ENCODE peak calls at places on chromosome 1, in six cellular contexts. K is endothelial cell of umbilical vein, M is A549, B is K562, O is HepG2, A is GM12878. Q is an unnamed sample.

GRCh38 chr1:37323486-37324377 is 150.6 kb upstream of the ZC3H12A start:
- DNase-seq in B (peak; percentile 83), A (no peak), O (peak; percentile 33), M (peak; percentile 38), K (peak; percentile 32), Q (peak; percentile 55)

GRCh38 chr1:167630568-167631385 is 745 bp downstream of the RCSD1 start:
- DNase-seq in M (no peak), K (no peak), B (no peak), O (no peak), A (peak; percentile 58), Q (peak; percentile 53)

GRCh38 chr1:43396059-43396458 is 6.4 kb downstream of the SZT2 start:
- DNase-seq in B (no peak), A (no peak), M (no peak), K (no peak), O (no peak), Q (no peak)

GRCh38 chr1:11735531-11735853 is 444 bp upstream of the AGTRAP start:
- DNase-seq in K (no peak), B (no peak), M (no peak), A (no peak), O (no peak), Q (no peak)

GRCh38 chr1:18899363-18900049 is 2.8 kb downstream of the ALDH4A1 start:
- DNase-seq in B (no peak), A (no peak), K (no peak), O (peak; percentile 33), M (no peak), Q (no peak)

GRCh38 chr1:118933051-118933781 is 54.9 kb downstream of the TBX15 start:
- DNase-seq in M (no peak), A (no peak), K (no peak), O (no peak), B (no peak), Q (no peak)

GRCh38 chr1:235108185-235108593 is 20.4 kb downstream of the TOMM20 start:
- DNase-seq in K (no peak), M (no peak), O (no peak), A (no peak), B (no peak), Q (no peak)

GRCh38 chr1:153192697-153193096 is 10.5 kb upstream of the LELP1 start:
- DNase-seq in M (peak; percentile 11), A (no peak), B (peak; percentile 39), O (peak; percentile 8), K (no peak), Q (peak; percentile 20)

GRCh38 chr1:26677306-26678115 is 18.3 kb upstream of the ARID1A start:
- DNase-seq in K (peak; percentile 88), A (peak; percentile 87), M (peak; percentile 92), B (peak; percentile 77), O (peak; percentile 61), Q (peak; percentile 88)

GRCh38 chr1:241101622-241102021 is 255.4 kb downstream of the RGS7 start:
- DNase-seq in O (no peak), M (no peak), A (no peak), K (no peak), B (no peak), Q (no peak)

GRCh38 chr1:66371233-66372005 is 162.5 kb upstream of the SGIP1 start:
- DNase-seq in O (no peak), B (no peak), M (no peak), K (peak; percentile 98), A (no peak), Q (peak; percentile 54)

GRCh38 chr1:59477286-59477685 is 180.4 kb downstream of the FGGY start:
- DNase-seq in K (no peak), O (no peak), M (no peak), A (no peak), B (no peak), Q (peak; percentile 90)

GRCh38 chr1:24929091-24929875 is 793 bp downstream of the RUNX3 start:
- DNase-seq in M (peak; percentile 27), K (no peak), B (no peak), A (no peak), O (no peak), Q (peak; percentile 72)

GRCh38 chr1:238458924-238459323 is 568.2 kb upstream of the ZP4 start:
- DNase-seq in M (no peak), K (no peak), A (no peak), O (no peak), B (no peak), Q (no peak)

GRCh38 chr1:7121622-7121988 is 336.4 kb downstream of the CAMTA1 start:
- DNase-seq in A (no peak), O (no peak), K (no peak), B (no peak), M (no peak), Q (no peak)

GRCh38 chr1:64421377-64421776 is 48.6 kb upstream of the CACHD1 start:
- DNase-seq in B (no peak), A (no peak), O (no peak), M (no peak), K (no peak), Q (no peak)

GRCh38 chr1:154353966-154354365 is 28.6 kb downstream of the ATP8B2 start:
- DNase-seq in B (no peak), M (no peak), O (no peak), A (no peak), K (no peak), Q (no peak)

GRCh38 chr1:145720556-145720877 is 1.2 kb downstream of the CD160 start:
- DNase-seq in A (no peak), M (peak; percentile 76), B (no peak), O (no peak), K (peak; percentile 11), Q (no peak)

GRCh38 chr1:87833158-87833557 is 504.5 kb downstream of the LMO4 start:
- DNase-seq in A (no peak), M (no peak), K (no peak), O (no peak), B (no peak), Q (no peak)

GRCh38 chr1:213669964-213670691 is 317.6 kb upstream of the PROX1 start:
- DNase-seq in A (no peak), O (no peak), K (no peak), M (no peak), B (no peak), Q (no peak)

GRCh38 chr1:243496173-243496553 is 240.3 kb downstream of the SDCCAG8 start:
- DNase-seq in B (no peak), O (no peak), K (no peak), A (no peak), M (no peak), Q (no peak)

GRCh38 chr1:15154480-15155036 is 1.0 kb downstream of the TMEM51 start:
- DNase-seq in O (no peak), K (no peak), A (no peak), B (no peak), M (peak; percentile 34), Q (no peak)

GRCh38 chr1:89905391-89906058 is 84.7 kb downstream of the LRRC8D start:
- DNase-seq in M (no peak), A (no peak), B (no peak), K (no peak), O (no peak), Q (no peak)

GRCh38 chr1:201142011-201142853 is 12.0 kb downstream of the TMEM9 start:
- DNase-seq in M (no peak), B (no peak), K (no peak), A (no peak), O (no peak), Q (no peak)

GRCh38 chr1:16905856-16906702 is 10.3 kb downstream of the RNU1-2 start:
- DNase-seq in A (no peak), M (no peak), O (no peak), B (no peak), K (no peak), Q (no peak)

GRCh38 chr1:244353572-244354091 is 98.1 kb downstream of the ADSS2 start:
- DNase-seq in A (no peak), B (peak; percentile 86), K (peak; percentile 98), O (peak; percentile 37), M (peak; percentile 83), Q (peak; percentile 79)

GRCh38 chr1:186605762-186606350 is 74.4 kb downstream of the PTGS2 start:
- DNase-seq in K (peak; percentile 75), A (no peak), B (no peak), O (peak; percentile 23), M (peak; percentile 73), Q (peak; percentile 58)

GRCh38 chr1:157288511-157288910 is 150.3 kb upstream of the ETV3 start:
- DNase-seq in B (no peak), M (no peak), A (no peak), O (no peak), K (no peak), Q (no peak)
- TF ChIP-seq MYC in B (no peak), M (no peak), A (no peak), O (no peak), K (no peak), Q (no peak)

GRCh38 chr1:207807395-207808321 is 55.8 kb downstream of the CD46 start:
- DNase-seq in O (no peak), B (no peak), A (no peak), K (no peak), M (no peak), Q (peak; percentile 73)
- TF ChIP-seq POLR2A in O (no peak), B (no peak), A (peak; percentile 18), K (no peak), M (no peak), Q (no peak)

DNA sequence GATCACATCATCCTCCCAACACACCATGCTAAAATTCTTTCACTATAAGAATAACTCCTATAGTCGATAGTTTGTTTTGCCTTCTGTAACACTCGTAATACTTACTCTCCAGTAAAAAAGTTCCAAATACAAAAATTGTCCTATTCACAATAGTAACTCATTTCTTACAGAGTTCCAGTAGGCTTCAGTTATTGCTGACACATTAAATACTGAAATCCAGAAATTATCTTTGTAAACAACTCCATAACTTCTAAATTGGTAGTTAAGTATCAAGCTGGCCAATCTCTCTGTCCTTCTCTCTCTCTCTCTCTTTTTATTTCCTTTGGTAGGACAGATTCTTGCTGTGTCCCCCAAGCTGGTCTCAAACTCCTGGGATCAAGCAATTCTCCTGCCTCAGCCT is 49.6 kb upstream of the FOXD3 start:
- DNase-seq in A (no peak), B (no peak), O (no peak), K (no peak), M (no peak), Q (no peak)
- TF ChIP-seq MYC in A (no peak), B (no peak), O (no peak), K (no peak), M (no peak), Q (no peak)

DNA sequence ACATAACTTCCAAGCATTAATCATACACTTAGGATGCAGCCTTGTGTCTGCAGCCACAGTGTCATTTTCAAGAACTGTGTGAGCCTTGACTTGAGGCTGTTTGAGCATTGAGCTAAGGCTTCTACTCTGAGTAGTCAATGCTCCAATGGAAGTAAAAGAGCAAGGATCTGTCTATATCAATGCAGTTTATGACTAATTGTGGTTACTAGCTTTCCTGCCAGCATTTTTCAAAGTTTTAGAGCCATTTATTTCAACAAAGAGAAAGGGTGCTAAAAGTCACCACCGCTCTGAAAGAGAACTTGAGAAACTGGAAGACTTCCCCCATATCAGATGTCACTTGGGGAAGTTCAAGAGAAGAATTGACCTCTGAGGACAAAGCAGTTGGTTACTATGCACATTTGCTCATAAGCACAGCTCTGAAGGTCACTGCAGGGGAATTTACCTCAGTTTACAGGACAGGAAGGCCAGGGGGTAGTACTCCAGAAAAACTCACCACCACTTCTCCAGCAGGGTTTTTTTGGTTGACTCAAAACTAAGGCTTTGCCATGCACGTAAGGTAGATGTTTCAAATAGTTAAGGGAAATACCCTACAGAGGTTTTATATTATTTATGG is 24.5 kb upstream of the RGS1 start:
- DNase-seq in K (peak; percentile 33), M (peak; percentile 7), B (no peak), A (peak; percentile 89), O (no peak), Q (peak; percentile 86)
- TF ChIP-seq POLR2A in K (no peak), M (no peak), B (no peak), A (peak; percentile 13), O (no peak), Q (no peak)